ENCODE peak calls at places on chromosomes 7 and 10, in five cellular contexts. V is IMR-90, W is BE2C, U is sigmoid colon, N is SJSA1. X is an unnamed sample. For H3K27me3, the result is how much of the 10 kb centered on the place peaks cover.

GRCh38 chr7:140673063-140673769 is 471 bp downstream of the ADCK2 start:
- DNase-seq in U (peak), W (peak), V (no peak), N (no peak), X (peak)

GRCh38 chr10:123582084-123582989 is 83.8 kb upstream of the GPR26 start:
- DNase-seq in N (peak), V (peak), U (peak), W (peak), X (peak)

GRCh38 chr10:3477683-3478082 is 305.1 kb upstream of the PITRM1 start:
- DNase-seq in V (peak), W (no peak), N (peak), U (no peak), X (no peak)

GRCh38 chr7:6435486-6436384 is 12.0 kb downstream of the DAGLB start:
- DNase-seq in V (peak), N (peak), W (peak), U (peak), X (peak)

GRCh38 chr7:26620352-26620751 is 244.0 kb downstream of the SKAP2 start:
- DNase-seq in U (no peak), V (no peak), W (no peak), N (no peak), X (no peak)

GRCh38 chr7:134293029-134293740 is 23.5 kb downstream of the SLC35B4 start:
- DNase-seq in V (no peak), N (no peak), U (peak), W (no peak), X (peak)

GRCh38 chr7:1619152-1620079 is 49.6 kb upstream of the PSMG3 start:
- DNase-seq in U (no peak), N (no peak), W (no peak), V (no peak), X (no peak)

GRCh38 chr10:79446451-79447020 is 1.1 kb upstream of the ZCCHC24 start:
- DNase-seq in W (peak), U (peak), V (no peak), N (peak), X (peak)

GRCh38 chr10:16947071-16947470 is 129.8 kb upstream of the RSU1 start:
- DNase-seq in W (no peak), V (no peak), N (no peak), U (no peak), X (no peak)

GRCh38 chr10:74963549-74963948 is 137.1 kb downstream of the KAT6B start:
- DNase-seq in U (no peak), V (peak), N (no peak), W (no peak), X (no peak)

GRCh38 chr10:16856092-16856491 is 38.9 kb upstream of the RSU1 start:
- DNase-seq in V (no peak), W (no peak), U (no peak), N (no peak), X (no peak)

GRCh38 chr10:101231092-101231491 is 1.8 kb upstream of the LBX1 start:
- DNase-seq in N (no peak), V (no peak), U (no peak), W (no peak), X (no peak)
- H3K27me3 ChIP-seq in N (half or more), V (half or more), U (half or more), W (half or more), X (under half)

GRCh38 chr10:45375101-45375500 is 1.1 kb downstream of the ALOX5 start:
- DNase-seq in V (no peak), N (no peak), W (no peak), U (no peak), X (no peak)
- H3K27me3 ChIP-seq in V (under half), N (under half), W (under half), U (half or more), X (under half)

GRCh38 chr10:99357691-99358090 is 28.5 kb downstream of the CNNM1 start:
- DNase-seq in V (no peak), U (no peak), W (no peak), N (no peak), X (no peak)
- H3K27me3 ChIP-seq in V (under half), U (under half), W (under half), N (under half), X (under half)

DNA sequence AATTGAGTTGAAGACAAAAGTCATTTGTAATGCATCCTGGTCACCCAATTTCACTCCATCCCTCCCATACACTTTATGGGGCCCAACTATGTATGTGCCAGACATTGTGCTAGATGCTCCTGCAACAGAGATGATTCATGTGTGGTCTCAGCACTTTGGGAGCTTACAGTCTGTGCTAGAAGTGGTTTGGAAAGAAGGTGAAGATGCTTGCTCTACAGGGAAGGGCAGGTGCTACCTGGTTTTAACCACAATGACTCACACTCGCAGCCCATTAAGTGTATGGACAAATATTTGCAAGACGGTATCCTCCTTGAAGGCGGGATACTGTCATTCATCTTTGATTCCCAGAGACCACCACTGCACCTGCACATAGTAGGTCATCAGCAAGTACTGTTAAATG is 257.6 kb downstream of the OTUD1 start:
- DNase-seq in U (no peak), N (no peak), W (no peak), V (no peak), X (no peak)
- H3K27me3 ChIP-seq in U (under half), N (under half), W (under half), V (under half), X (under half)

DNA sequence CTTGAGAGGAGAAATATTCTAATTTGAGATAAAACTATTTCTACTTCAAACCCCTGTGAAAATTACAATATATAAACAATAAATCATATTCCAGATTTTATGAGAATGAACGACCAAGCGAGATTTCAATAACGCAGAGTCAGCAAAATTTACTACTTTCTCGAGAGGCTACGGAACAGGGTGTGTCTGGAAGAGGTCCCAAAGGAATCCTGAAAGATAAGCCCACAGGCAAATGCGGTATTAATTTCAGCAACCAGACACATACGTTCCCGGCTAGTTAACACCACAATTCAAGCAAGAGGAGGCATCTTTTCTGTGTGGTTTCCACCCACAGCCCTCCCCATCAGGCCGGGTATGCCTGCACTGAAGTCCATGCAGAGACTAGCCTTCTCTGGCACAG is 26.4 kb downstream of the BEND7 start:
- DNase-seq in V (no peak), W (no peak), N (no peak), U (no peak), X (no peak)
- H3K27me3 ChIP-seq in V (under half), W (under half), N (under half), U (under half), X (under half)

DNA sequence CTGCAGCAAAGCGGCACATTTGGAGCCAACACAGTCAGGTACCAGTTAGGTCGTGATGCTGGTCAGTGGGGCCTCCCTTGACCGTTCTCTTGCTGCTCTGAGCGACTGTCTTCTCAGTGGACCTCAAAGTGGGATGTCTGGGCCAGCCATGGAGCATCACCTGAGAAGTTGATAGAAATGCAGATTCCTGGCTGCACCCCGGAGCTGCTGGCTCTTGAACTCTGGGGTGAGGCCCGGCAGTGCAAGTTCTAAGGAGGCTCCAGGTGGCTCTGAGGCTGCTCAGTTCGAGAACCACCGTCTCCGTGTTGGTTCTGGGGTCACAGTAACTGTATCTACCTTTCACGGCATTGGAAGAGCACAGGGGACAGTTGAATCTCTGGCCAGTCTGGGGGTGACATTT is 147.5 kb downstream of the WDR37 start:
- DNase-seq in U (no peak), N (no peak), W (no peak), V (no peak), X (no peak)
- H3K27me3 ChIP-seq in U (under half), N (under half), W (under half), V (under half), X (under half)

DNA sequence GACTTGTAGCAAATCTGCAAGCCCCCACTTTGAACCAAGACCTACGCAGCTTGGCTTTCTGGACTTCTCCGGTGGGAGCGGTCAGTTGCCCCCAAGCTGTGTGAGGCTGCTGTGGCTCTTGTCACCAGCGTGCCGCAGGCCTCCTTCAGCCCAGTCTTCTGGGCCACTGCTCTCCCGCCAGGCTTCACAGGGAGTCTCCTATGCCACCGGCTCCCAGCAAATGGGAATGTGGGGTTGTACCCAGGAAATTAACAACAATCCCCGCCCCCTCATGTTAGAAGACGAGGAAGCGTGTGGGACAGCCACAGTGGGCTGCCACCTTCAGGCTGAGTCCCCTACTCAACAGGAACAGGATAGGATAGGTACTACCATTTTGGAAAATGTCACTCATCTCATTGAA is 4.2 kb downstream of the WDR86 start:
- DNase-seq in N (no peak), V (no peak), U (peak), W (no peak), X (no peak)
- H3K27me3 ChIP-seq in N (under half), V (under half), U (under half), W (under half), X (under half)

GRCh38 chr10:98074315-98074911 is 44.0 kb upstream of the CRTAC1 start:
- DNase-seq in W (no peak), N (no peak), V (peak), U (no peak), X (no peak)
- H3K27me3 ChIP-seq in W (under half), N (under half), V (under half), U (under half), X (under half)

GRCh38 chr10:127738512-127739424 is 1.8 kb downstream of the FOXI2 start:
- DNase-seq in N (no peak), W (no peak), V (no peak), U (no peak), X (peak)
- H3K27me3 ChIP-seq in N (under half), W (under half), V (under half), U (half or more), X (under half)

DNA sequence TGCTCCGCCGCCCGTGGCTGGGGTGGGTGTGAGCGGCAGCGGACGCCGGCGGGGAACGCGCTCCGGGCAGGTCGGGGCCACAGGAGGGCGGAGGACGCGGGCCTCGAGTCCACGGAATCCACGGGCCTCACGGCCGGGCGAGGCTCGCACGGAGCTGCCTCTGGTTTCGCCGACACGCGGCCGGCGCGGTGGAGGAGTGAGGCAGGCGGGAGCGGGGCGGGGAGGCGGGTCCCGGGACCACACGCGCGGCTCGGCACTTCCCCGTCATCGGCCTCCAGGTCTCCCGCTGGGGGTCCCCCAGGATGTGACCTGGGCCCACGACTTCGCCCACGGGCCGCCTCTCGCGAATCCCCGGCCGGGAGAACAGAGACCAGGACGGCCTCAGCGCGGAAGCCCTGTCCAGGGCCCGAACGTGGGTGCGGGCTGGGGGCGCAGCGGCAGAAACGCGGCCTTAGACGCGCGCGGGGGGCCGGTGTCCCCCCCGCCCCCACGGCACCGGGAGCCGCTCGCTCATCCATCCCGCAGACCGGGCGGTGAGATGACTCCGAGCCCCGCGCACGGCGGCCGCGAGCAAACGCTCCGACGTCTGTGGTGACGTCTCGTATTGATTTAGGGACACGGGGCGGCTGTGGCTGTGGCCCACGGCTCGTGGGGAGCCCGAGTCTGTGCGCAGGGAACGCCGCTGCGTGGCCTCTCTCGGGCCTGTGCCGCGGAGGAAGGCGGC is 744 bp upstream of the NKX6-2 start:
- DNase-seq in N (no peak), V (no peak), W (no peak), U (no peak), X (no peak)
- H3K27me3 ChIP-seq in N (half or more), V (half or more), W (half or more), U (half or more), X (half or more)

X was measured in upper lobe of left lung.